ENCODE peak calls at places on chromosomes 16 and 17, in ten cellular contexts. W is mucosa of descending colon; X is lower lobe of right lung; J is stimulated activated CD4-positive, alpha-beta T cell treated with anti-CD3 and anti-CD28 coated beads, Interleukin-12 subunit alpha, Interleukin-12 subunit beta, amount 100 ng/mL, for 4 hours; Y is progenitor cell of endocrine pancreas; G is neural progenitor cell; C is CD8-positive, alpha-beta T cell; B is RCC 7860; H is HTR-8/SVneo; T is NCI-H1105 treated with DMSO at 0.1 percent for 48 hours. U is an unnamed sample.
A peak's percentile ranks its signal among the peaks of the same experiment; 100 is the strongest.

GRCh38 chr17:81923302-81924260 is 4.0 kb downstream of the MAFG start:
- DNase-seq in T (no peak), W (peak; percentile 88), B (peak; percentile 90), X (peak; percentile 87), H (no peak), G (peak; percentile 87), C (no peak), J (no peak), Y (peak; percentile 52), U (peak; percentile 44)

GRCh38 chr16:58462997-58463891 is 36.7 kb upstream of the NDRG4 start:
- DNase-seq in W (no peak), C (no peak), Y (peak; percentile 22), T (peak; percentile 8), H (no peak), G (peak; percentile 75), X (no peak), B (no peak), J (peak; percentile 10), U (peak; percentile 25)

GRCh38 chr16:74984194-74984669 is 691 bp downstream of the WDR59 start:
- DNase-seq in C (peak; percentile 51), T (no peak), Y (peak; percentile 17), B (no peak), G (no peak), J (peak; percentile 17), X (no peak), W (no peak), H (no peak), U (no peak)

GRCh38 chr16:21611546-21612384 is 12.4 kb downstream of the METTL9 start:
- DNase-seq in C (peak; percentile 35), W (no peak), J (no peak), G (peak; percentile 59), H (no peak), X (no peak), B (no peak), T (no peak), Y (no peak), U (no peak)

GRCh38 chr16:28180660-28181556 is 30.9 kb downstream of the XPO6 start:
- DNase-seq in J (no peak), C (no peak), H (no peak), G (no peak), W (no peak), B (peak; percentile 21), T (no peak), X (no peak), Y (no peak), U (no peak)

GRCh38 chr16:18050777-18051176 is 285.8 kb downstream of the NPIPA8 start:
- DNase-seq in G (no peak), Y (no peak), H (no peak), W (no peak), C (no peak), T (no peak), B (no peak), X (no peak), J (no peak), U (no peak)

GRCh38 chr16:23145608-23146007 is 3.6 kb downstream of the USP31 start:
- DNase-seq in J (no peak), C (no peak), W (no peak), Y (no peak), X (no peak), B (peak; percentile 84), T (no peak), G (no peak), H (no peak), U (no peak)

GRCh38 chr17:77280304-77280910 is 139.6 kb downstream of the SEC14L1 start:
- DNase-seq in W (peak; percentile 83), Y (no peak), C (no peak), B (peak; percentile 78), J (no peak), H (no peak), T (no peak), G (no peak), X (no peak), U (no peak)

GRCh38 chr17:53092072-53092471 is 730.7 kb upstream of the KIF2B start:
- DNase-seq in B (no peak), J (no peak), G (no peak), T (no peak), Y (no peak), C (no peak), H (no peak), X (no peak), W (no peak), U (no peak)

GRCh38 chr16:63745456-63745855 is 1376.4 kb downstream of the CDH11 start:
- DNase-seq in X (no peak), T (no peak), C (no peak), Y (no peak), J (no peak), B (no peak), G (no peak), H (no peak), W (no peak), U (no peak)

GRCh38 chr17:63834431-63835166 is 7.1 kb upstream of the FTSJ3 start:
- DNase-seq in W (no peak), G (peak; percentile 82), H (peak; percentile 79), B (peak; percentile 72), J (peak; percentile 32), C (peak; percentile 54), T (peak; percentile 71), X (peak; percentile 66), Y (no peak), U (peak; percentile 56)

GRCh38 chr17:65978881-65979280 is 213.1 kb downstream of the CEP112 start:
- DNase-seq in G (peak; percentile 20), H (no peak), T (no peak), Y (no peak), B (no peak), J (no peak), X (no peak), C (no peak), W (no peak), U (no peak)

GRCh38 chr17:77343031-77343866 is 202.5 kb downstream of the SEC14L1 start:
- DNase-seq in C (no peak), X (no peak), G (no peak), T (no peak), Y (no peak), J (no peak), H (no peak), B (no peak), W (no peak), U (no peak)

GRCh38 chr17:10088444-10088843 is 110.0 kb downstream of the GAS7 start:
- DNase-seq in Y (no peak), B (no peak), T (no peak), C (no peak), W (no peak), H (no peak), G (no peak), X (no peak), J (no peak), U (no peak)

GRCh38 chr17:57516290-57517215 is 228.5 kb downstream of the CCDC182 start:
- DNase-seq in G (no peak), H (no peak), X (no peak), C (no peak), W (no peak), T (no peak), Y (no peak), J (no peak), B (no peak), U (no peak)

GRCh38 chr17:34852141-34852540 is 109.1 kb downstream of the CCT6B start:
- DNase-seq in W (no peak), B (no peak), Y (no peak), X (no peak), T (no peak), H (no peak), J (no peak), C (no peak), G (no peak), U (no peak)

GRCh38 chr17:78986048-78986648 is 6.4 kb upstream of the LGALS3BP start:
- DNase-seq in B (no peak), J (no peak), T (no peak), X (no peak), Y (no peak), G (no peak), C (peak; percentile 21), H (no peak), W (peak; percentile 55), U (no peak)

GRCh38 chr17:16477255-16477654 is 14.7 kb downstream of the LRRC75A start:
- DNase-seq in B (peak; percentile 85), T (no peak), C (no peak), X (no peak), J (no peak), G (no peak), Y (no peak), W (no peak), H (peak; percentile 98), U (no peak)

GRCh38 chr16:66131156-66131807 is 235.2 kb upstream of the CDH5 start:
- DNase-seq in G (no peak), Y (no peak), B (no peak), H (no peak), T (no peak), X (no peak), W (no peak), J (no peak), C (no peak), U (no peak)

U was measured in neural crest cell.